ENCODE peak calls at places on chromosomes 12 and 14, in five cellular contexts. X is NCI-H2171, V is AG04450, H is NAMALWA, J is occipital lobe. B is an unnamed sample.

GRCh38 chr12:46537387-46537959 is 164.9 kb upstream of the SLC38A2 start:
- DNase-seq in X (no peak), J (no peak), H (no peak), V (no peak), B (no peak)

GRCh38 chr14:22268875-22269274 is 320.1 kb downstream of the DAD1 start:
- DNase-seq in J (no peak), X (no peak), H (no peak), V (no peak), B (no peak)

GRCh38 chr14:54893151-54893760 is 9.4 kb downstream of the GCH1 start:
- DNase-seq in X (peak), H (peak), J (no peak), V (peak), B (no peak)

GRCh38 chr12:31322651-31323248 is 3.2 kb downstream of the SINHCAF start:
- DNase-seq in V (no peak), X (no peak), H (peak), J (no peak), B (no peak)

GRCh38 chr12:3795096-3795799 is 42.3 kb upstream of the CRACR2A start:
- DNase-seq in J (no peak), V (no peak), H (no peak), X (peak), B (no peak)

GRCh38 chr12:11171953-11172675 is 1.1 kb downstream of the SMIM10L1 start:
- DNase-seq in V (no peak), H (peak), X (no peak), J (no peak), B (no peak)

GRCh38 chr14:22466520-22466919 is 122.5 kb downstream of the DAD1 start:
- DNase-seq in X (no peak), J (no peak), H (no peak), V (no peak), B (no peak)

GRCh38 chr12:30437044-30437443 is 258.6 kb downstream of the IPO8 start:
- DNase-seq in J (no peak), V (no peak), X (no peak), H (no peak), B (no peak)

B was measured in posterior cingulate gyrus.